ENCODE peak calls at places on chromosomes 1 and 21, in four cellular contexts. C is A549, M is right lobe of liver, B is body of pancreas. Z is an unnamed sample. For H3K9me3, the result is how much of the 10 kb centered on the place peaks cover.

GRCh38 chr1:156153362-156153761 is at the start of gene SEMA4A:
- ATAC-seq in C (no peak), M (no peak), B (peak), Z (no peak)

GRCh38 chr1:47021070-47021469 is 2.4 kb upstream of the CYP4X1 start:
- ATAC-seq in C (no peak), M (no peak), B (no peak), Z (no peak)

GRCh38 chr1:104073463-104073902 is 323.8 kb downstream of the AMY1C start:
- ATAC-seq in C (no peak), M (no peak), B (no peak), Z (no peak)

GRCh38 chr1:15510611-15511405 is 13.2 kb downstream of the CASP9 start:
- ATAC-seq in C (no peak), M (no peak), B (peak), Z (no peak)

GRCh38 chr1:25804244-25804963 is 4.4 kb downstream of the SELENON start:
- ATAC-seq in C (no peak), M (no peak), B (no peak), Z (no peak)

GRCh38 chr1:53521900-53522552 is 62.8 kb downstream of the DMRTB1 start:
- ATAC-seq in C (no peak), M (no peak), B (no peak), Z (no peak)

GRCh38 chr1:232968965-232969364 is 18.6 kb downstream of the NTPCR start:
- ATAC-seq in C (no peak), M (peak), B (no peak), Z (peak)

GRCh38 chr1:165747632-165748452 is 20.8 kb downstream of the TMCO1 start:
- ATAC-seq in C (no peak), M (peak), B (peak), Z (no peak)

GRCh38 chr1:204426035-204426436 is 14.4 kb upstream of the PPP1R15B start:
- ATAC-seq in C (peak), M (peak), B (no peak), Z (no peak)

GRCh38 chr1:189962171-189962570 is 515.5 kb downstream of the BRINP3 start:
- ATAC-seq in C (no peak), M (no peak), B (no peak), Z (peak)

GRCh38 chr1:78292361-78292760 is 198.4 kb upstream of the PTGFR start:
- ATAC-seq in C (no peak), M (no peak), B (no peak), Z (peak)

GRCh38 chr1:176566004-176566975 is 103.3 kb downstream of the PAPPA2 start:
- ATAC-seq in C (no peak), M (peak), B (no peak), Z (no peak)

GRCh38 chr1:17217607-17218006 is 12.7 kb downstream of the PADI1 start:
- ATAC-seq in C (no peak), M (no peak), B (no peak), Z (no peak)

GRCh38 chr1:153483776-153484175 is 23.3 kb upstream of the S100A7 start:
- ATAC-seq in C (no peak), M (no peak), B (no peak), Z (no peak)

GRCh38 chr1:209220048-209220524 is 363.4 kb upstream of the CAMK1G start:
- ATAC-seq in C (no peak), M (no peak), B (no peak), Z (no peak)

GRCh38 chr1:26370591-26371382 is 1.8 kb downstream of the ZNF683 start:
- ATAC-seq in C (no peak), M (no peak), B (no peak), Z (no peak)

GRCh38 chr1:165828581-165829329 is 1.3 kb downstream of the UCK2 start:
- ATAC-seq in C (peak), M (peak), B (peak), Z (peak)

GRCh38 chr1:107781245-107781644 is 183.7 kb downstream of the VAV3 start:
- ATAC-seq in C (no peak), M (no peak), B (no peak), Z (no peak)

GRCh38 chr1:171081220-171081993 is 9.3 kb upstream of the FMO3 start:
- ATAC-seq in C (no peak), M (peak), B (peak), Z (peak)

GRCh38 chr1:7281821-7282220 is 489.3 kb upstream of the VAMP3 start:
- ATAC-seq in C (no peak), M (no peak), B (no peak), Z (no peak)

GRCh38 chr1:63124666-63125191 is 197.6 kb upstream of the FOXD3 start:
- ATAC-seq in C (no peak), M (peak), B (peak), Z (no peak)

GRCh38 chr1:19014765-19015164 is 58.3 kb upstream of the IFFO2 start:
- ATAC-seq in C (no peak), M (no peak), B (no peak), Z (no peak)

GRCh38 chr21:45739218-45740087 is 95.9 kb downstream of the PCBP3 start:
- ATAC-seq in C (no peak), M (no peak), B (no peak), Z (no peak)

GRCh38 chr21:35234725-35235124 is 185.6 kb upstream of the RUNX1 start:
- ATAC-seq in C (no peak), M (no peak), B (no peak), Z (no peak)

GRCh38 chr1:44484155-44484688 is 79.2 kb downstream of the RNF220 start:
- ATAC-seq in C (no peak), M (no peak), B (no peak), Z (no peak)

GRCh38 chr1:55938376-55938850 is 641.0 kb downstream of the PLPP3 start:
- ATAC-seq in C (no peak), M (no peak), B (no peak), Z (peak)

GRCh38 chr1:223834660-223835263 is 11.0 kb downstream of the TP53BP2 start:
- ATAC-seq in C (no peak), M (peak), B (no peak), Z (peak)

GRCh38 chr1:157829711-157830110 is 9.8 kb upstream of the FCRL1 start:
- ATAC-seq in C (no peak), M (no peak), B (no peak), Z (no peak)

GRCh38 chr1:157833155-157833554 is 8.5 kb downstream of the CD5L start:
- ATAC-seq in C (no peak), M (no peak), B (no peak), Z (no peak)

GRCh38 chr1:157829210-157829609 is 9.3 kb upstream of the FCRL1 start:
- ATAC-seq in C (no peak), M (no peak), B (no peak), Z (no peak)

GRCh38 chr1:157831968-157832626 is 9.5 kb downstream of the CD5L start:
- ATAC-seq in C (no peak), M (no peak), B (no peak), Z (no peak)

GRCh38 chr1:157830887-157831286 is 10.7 kb downstream of the CD5L start:
- ATAC-seq in C (no peak), M (no peak), B (no peak), Z (no peak)
- TF ChIP-seq CTCF in C (no peak), M (no peak), B (no peak), Z (no peak)

DNA sequence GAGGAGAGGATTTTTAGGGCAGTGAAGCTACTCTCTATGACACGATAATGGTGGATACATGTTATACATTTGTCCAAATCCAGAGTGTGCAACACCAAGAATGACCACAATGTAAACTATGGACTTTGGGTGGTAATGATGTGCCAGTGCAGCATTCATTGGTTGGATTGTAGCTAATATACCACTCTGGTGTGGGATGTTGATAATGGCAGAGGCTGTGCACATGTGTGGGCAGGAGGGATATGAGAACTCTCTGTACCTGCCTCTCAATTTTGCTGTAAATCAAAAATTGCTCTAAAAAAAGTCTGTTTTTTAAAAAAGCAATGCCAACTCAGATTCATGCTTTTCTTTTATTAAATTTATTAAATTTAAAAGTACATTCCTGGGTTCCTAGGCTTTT is 27.2 kb upstream of the LPAR3 start:
- ATAC-seq in C (no peak), M (no peak), B (no peak), Z (no peak)
- TF ChIP-seq POLR2A in C (no peak), M (no peak), B (no peak), Z (no peak)

GRCh38 chr1:36093919-36094318 is 5.2 kb downstream of the ADPRS start:
- ATAC-seq in C (no peak), M (no peak), B (no peak), Z (no peak)

GRCh38 chr1:36096500-36097412 is 8.1 kb downstream of the ADPRS start:
- ATAC-seq in C (peak), M (no peak), B (no peak), Z (no peak)

GRCh38 chr1:36097693-36098585 is 9.2 kb downstream of the ADPRS start:
- ATAC-seq in C (no peak), M (no peak), B (no peak), Z (no peak)

GRCh38 chr1:36094621-36095061 is 5.9 kb downstream of the ADPRS start:
- ATAC-seq in C (no peak), M (no peak), B (no peak), Z (no peak)

GRCh38 chr1:36095760-36096405 is 7.2 kb downstream of the ADPRS start:
- ATAC-seq in C (no peak), M (no peak), B (no peak), Z (no peak)
- H3K9me3 ChIP-seq in C (under half), M (under half), B (under half), Z (under half)

GRCh38 chr1:67952071-67952470 is 98.4 kb downstream of the DIRAS3 start:
- ATAC-seq in C (no peak), M (no peak), B (no peak), Z (no peak)
- TF ChIP-seq CTCF in C (no peak), M (no peak), B (no peak), Z (no peak)

DNA sequence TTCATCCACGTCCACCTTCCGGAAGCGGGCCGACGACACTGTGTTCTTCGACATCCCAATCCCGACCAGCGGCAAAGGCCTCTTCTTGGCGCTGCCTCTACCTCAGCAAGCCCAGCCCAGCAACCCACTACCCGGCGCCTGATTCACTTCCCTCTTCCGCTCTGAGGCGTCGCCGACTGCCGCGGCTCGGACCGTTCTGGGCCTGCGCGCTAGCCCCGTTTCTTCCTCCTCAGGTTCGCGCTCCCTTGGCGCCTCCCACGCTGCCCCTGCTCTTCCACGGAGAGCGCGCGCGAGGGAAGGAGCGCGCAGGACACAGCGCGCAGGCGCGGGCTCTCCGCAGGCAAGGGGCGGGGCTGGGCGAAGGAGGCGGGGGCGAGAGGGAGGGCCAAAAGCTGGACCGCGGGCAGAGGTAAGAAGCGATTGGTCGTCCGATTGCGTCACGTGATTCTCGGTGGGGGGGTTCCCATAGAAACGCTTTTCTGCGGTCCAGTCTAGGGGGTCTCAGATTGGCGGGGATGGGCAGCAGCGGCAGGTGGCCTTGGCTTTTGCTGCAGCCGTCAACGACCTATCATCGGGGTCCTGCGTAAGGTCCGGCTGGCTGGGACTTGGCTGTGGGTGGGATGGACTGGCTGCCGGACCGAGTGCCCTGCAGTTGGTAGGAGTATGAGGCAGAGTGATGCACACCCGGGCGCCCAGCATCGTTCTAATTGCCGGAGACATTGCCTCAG is at the start of gene ARPC5:
- ATAC-seq in C (peak), M (peak), B (peak), Z (peak)
- TF ChIP-seq POLR2A in C (peak), M (peak), B (peak), Z (peak)

Z was measured in gastroesophageal sphincter.